ENCODE peak calls at places on chromosomes 2 and 18, in seven cellular contexts. S is A549, Q is uterus, F is upper lobe of left lung, M is tibial nerve, B is lower lobe of right lung, H is cardiac muscle cell. I is an unnamed sample.

GRCh38 chr18:57455576-57456129 is 20.5 kb downstream of the ONECUT2 start:
- DNase-seq in B (no peak), Q (no peak), F (no peak), S (no peak), H (no peak), M (no peak), I (no peak)

GRCh38 chr2:33509908-33510588 is 33.6 kb downstream of the RASGRP3 start:
- DNase-seq in B (no peak), Q (no peak), S (no peak), F (no peak), M (no peak), H (no peak), I (no peak)

GRCh38 chr2:182444806-182445205 is 18.0 kb upstream of the PDE1A start:
- DNase-seq in B (no peak), F (no peak), Q (no peak), H (peak; percentile 57), M (no peak), S (no peak), I (no peak)

GRCh38 chr2:240369725-240370585 is 65.5 kb upstream of the GPC1 start:
- DNase-seq in S (peak; percentile 95), M (peak; percentile 56), H (peak; percentile 78), F (peak; percentile 86), Q (peak; percentile 73), B (peak; percentile 83), I (no peak)

GRCh38 chr2:120014231-120014990 is 1.5 kb downstream of the EPB41L5 start:
- DNase-seq in H (no peak), B (no peak), M (peak; percentile 13), F (no peak), Q (no peak), S (no peak), I (no peak)

GRCh38 chr2:161418715-161419337 is 2.7 kb downstream of the TBR1 start:
- DNase-seq in H (peak; percentile 18), F (peak; percentile 84), M (no peak), B (no peak), S (no peak), Q (no peak), I (peak; percentile 87)

GRCh38 chr2:134241911-134242310 is 12.0 kb upstream of the MGAT5 start:
- DNase-seq in B (no peak), M (no peak), H (no peak), F (no peak), S (no peak), Q (no peak), I (no peak)

GRCh38 chr2:196233033-196233807 is 61.8 kb upstream of the STK17B start:
- DNase-seq in M (peak; percentile 29), F (no peak), B (no peak), Q (no peak), H (peak; percentile 62), S (peak; percentile 49), I (no peak)

GRCh38 chr2:135409436-135409835 is 121.6 kb downstream of the ZRANB3 start:
- DNase-seq in Q (no peak), B (no peak), F (no peak), M (no peak), S (no peak), H (no peak), I (no peak)

GRCh38 chr18:36769611-36770314 is 59.0 kb downstream of the TPGS2 start:
- DNase-seq in F (peak; percentile 36), B (peak; percentile 55), S (peak; percentile 16), Q (no peak), H (peak; percentile 25), M (no peak), I (peak; percentile 90)

GRCh38 chr2:172735646-172736418 is at the start of gene RAPGEF4:
- DNase-seq in Q (no peak), B (no peak), F (peak; percentile 71), M (no peak), H (no peak), S (no peak), I (peak; percentile 72)

GRCh38 chr18:74760436-74760835 is 162.8 kb downstream of the ZNF407 start:
- DNase-seq in Q (no peak), S (no peak), M (no peak), F (no peak), B (no peak), H (no peak), I (no peak)

GRCh38 chr18:41371718-41372117 is 583.3 kb upstream of the PIK3C3 start:
- DNase-seq in H (peak; percentile 57), Q (no peak), S (no peak), M (no peak), B (no peak), F (no peak), I (no peak)

GRCh38 chr2:43454791-43455190 is 141.0 kb downstream of the THADA start:
- DNase-seq in M (no peak), Q (no peak), F (no peak), S (no peak), B (no peak), H (no peak), I (no peak)

GRCh38 chr2:226031078-226031937 is 631.8 kb downstream of the NYAP2 start:
- DNase-seq in H (peak; percentile 85), B (peak; percentile 73), F (peak; percentile 89), Q (peak; percentile 57), S (peak; percentile 81), M (peak; percentile 14), I (peak; percentile 91)

GRCh38 chr18:77114564-77115391 is 17.8 kb downstream of the MBP start:
- DNase-seq in B (peak; percentile 95), Q (peak; percentile 75), H (peak; percentile 93), S (peak; percentile 96), F (peak; percentile 89), M (peak; percentile 82), I (peak; percentile 74)

GRCh38 chr2:226376516-226377180 is 423.0 kb downstream of the IRS1 start:
- DNase-seq in F (no peak), M (no peak), S (no peak), B (no peak), H (peak; percentile 29), Q (no peak), I (no peak)

GRCh38 chr18:52322307-52322706 is 17.7 kb upstream of the DCC start:
- DNase-seq in B (no peak), Q (no peak), M (no peak), S (no peak), H (no peak), F (no peak), I (no peak)

GRCh38 chr2:98517636-98518035 is 73.0 kb downstream of the INPP4A start:
- DNase-seq in F (no peak), B (no peak), M (no peak), Q (no peak), H (no peak), S (no peak), I (no peak)

GRCh38 chr2:98515571-98515927 is 70.9 kb downstream of the INPP4A start:
- DNase-seq in B (no peak), S (no peak), F (no peak), Q (no peak), M (no peak), H (no peak), I (peak; percentile 52)

GRCh38 chr2:98519851-98520250 is 75.2 kb downstream of the INPP4A start:
- DNase-seq in F (peak; percentile 59), S (no peak), B (no peak), H (no peak), Q (no peak), M (no peak), I (no peak)

GRCh38 chr2:98519156-98519555 is 74.5 kb downstream of the INPP4A start:
- DNase-seq in B (no peak), S (no peak), Q (no peak), M (no peak), F (no peak), H (no peak), I (no peak)

GRCh38 chr2:98518106-98518505 is 73.4 kb downstream of the INPP4A start:
- DNase-seq in Q (no peak), B (no peak), F (no peak), S (peak; percentile 36), H (peak; percentile 45), M (no peak), I (peak; percentile 65)
- H3K27ac ChIP-seq in Q (no peak overlapping the region), B (no peak overlapping the region), F (no peak overlapping the region), S (no peak overlapping the region), H (no peak overlapping the region), M (no peak overlapping the region), I (no peak overlapping the region)

GRCh38 chr2:237456200-237456731 is 30.8 kb upstream of the MLPH start:
- DNase-seq in M (no peak), Q (peak; percentile 79), F (no peak), B (no peak), H (peak; percentile 63), S (no peak), I (no peak)

GRCh38 chr2:237457388-237457941 is 29.6 kb upstream of the MLPH start:
- DNase-seq in H (no peak), M (no peak), F (no peak), B (no peak), Q (no peak), S (no peak), I (no peak)

GRCh38 chr2:237458519-237458918 is 28.5 kb upstream of the MLPH start:
- DNase-seq in S (no peak), Q (no peak), F (no peak), M (no peak), B (no peak), H (no peak), I (no peak)

GRCh38 chr2:237453671-237454070 is 33.4 kb upstream of the MLPH start:
- DNase-seq in M (no peak), S (no peak), F (no peak), Q (no peak), H (no peak), B (no peak), I (no peak)

GRCh38 chr2:237455764-237456163 is 31.3 kb upstream of the MLPH start:
- DNase-seq in Q (no peak), F (no peak), H (no peak), S (no peak), B (no peak), M (no peak), I (no peak)
- H3K27ac ChIP-seq in Q (peak overlapping the region; percentile 30), F (no peak overlapping the region), H (no peak overlapping the region), S (no peak overlapping the region), B (no peak overlapping the region), M (no peak overlapping the region), I (no peak overlapping the region)

GRCh38 chr2:179745615-179746263 is 115.7 kb downstream of the ZNF385B start:
- DNase-seq in B (peak; percentile 52), S (no peak), M (no peak), Q (no peak), F (no peak), H (no peak), I (no peak)

GRCh38 chr2:179751184-179751809 is 110.1 kb downstream of the ZNF385B start:
- DNase-seq in S (peak; percentile 27), Q (no peak), F (no peak), B (no peak), H (peak; percentile 54), M (no peak), I (no peak)

GRCh38 chr2:179746982-179747381 is 114.4 kb downstream of the ZNF385B start:
- DNase-seq in S (no peak), Q (no peak), F (no peak), B (no peak), M (no peak), H (no peak), I (no peak)

GRCh38 chr2:179744341-179744740 is 117.1 kb downstream of the ZNF385B start:
- DNase-seq in B (no peak), F (no peak), S (no peak), Q (no peak), M (no peak), H (no peak), I (no peak)

GRCh38 chr2:179749210-179749609 is 112.2 kb downstream of the ZNF385B start:
- DNase-seq in B (no peak), Q (no peak), S (no peak), H (peak; percentile 54), M (no peak), F (no peak), I (no peak)
- H3K27ac ChIP-seq in B (no peak overlapping the region), Q (no peak overlapping the region), S (no peak overlapping the region), H (no peak overlapping the region), M (no peak overlapping the region), F (no peak overlapping the region), I (no peak overlapping the region)

GRCh38 chr2:233256048-233256447 is 4.6 kb downstream of the ATG16L1 start:
- DNase-seq in F (no peak), S (no peak), B (no peak), M (no peak), H (no peak), Q (no peak), I (no peak)
- H3K27ac ChIP-seq in F (no peak overlapping the region), S (no peak overlapping the region), B (no peak overlapping the region), M (no peak overlapping the region), H (no peak overlapping the region), Q (no peak overlapping the region), I (no peak overlapping the region)